ENCODE peak calls at places on chromosome 1, in five cellular contexts. L is IMR-90, C is A549, X is HCT116, Y is GM12878. A is an unnamed sample.

GRCh38 chr1:218917646-218918045 is 256.0 kb upstream of the LYPLAL1 start:
- DNase-seq in C (no peak), L (peak), X (no peak), Y (no peak), A (no peak)

GRCh38 chr1:21541835-21542234 is 32.6 kb downstream of the ALPL start:
- DNase-seq in X (no peak), C (no peak), L (peak), Y (no peak), A (no peak)

GRCh38 chr1:240597153-240597745 is 14.7 kb downstream of the GREM2 start:
- DNase-seq in C (peak), L (no peak), X (no peak), Y (no peak), A (no peak)

GRCh38 chr1:8073116-8073855 is 47.2 kb upstream of the ERRFI1 start:
- DNase-seq in C (no peak), Y (no peak), X (no peak), L (no peak), A (no peak)

GRCh38 chr1:30386145-30386926 is 337.0 kb downstream of the MATN1 start:
- DNase-seq in L (no peak), X (no peak), C (no peak), Y (no peak), A (no peak)

GRCh38 chr1:246280551-246280950 is 226.5 kb downstream of the SMYD3 start:
- DNase-seq in Y (no peak), X (peak), L (peak), C (peak), A (no peak)

GRCh38 chr1:174841747-174842146 is 158.0 kb upstream of the CACYBP start:
- DNase-seq in C (no peak), L (no peak), X (no peak), Y (no peak), A (no peak)

GRCh38 chr1:208528577-208529240 is 284.5 kb upstream of the PLXNA2 start:
- DNase-seq in C (no peak), X (no peak), L (no peak), Y (no peak), A (peak)

GRCh38 chr1:64956733-64957441 is 9.5 kb downstream of the JAK1 start:
- DNase-seq in L (no peak), Y (peak), X (no peak), C (no peak), A (no peak)

GRCh38 chr1:203628185-203628996 is 1.8 kb downstream of the ATP2B4 start:
- DNase-seq in C (no peak), Y (no peak), L (peak), X (no peak), A (peak)

GRCh38 chr1:58250587-58250948 is 296.0 kb downstream of the OMA1 start:
- DNase-seq in X (no peak), Y (no peak), C (no peak), L (no peak), A (no peak)

GRCh38 chr1:189899686-189900495 is 577.8 kb downstream of the BRINP3 start:
- DNase-seq in X (no peak), L (no peak), Y (no peak), C (no peak), A (no peak)

GRCh38 chr1:240285541-240285940 is 193.9 kb downstream of the FMN2 start:
- DNase-seq in L (peak), C (no peak), X (no peak), Y (no peak), A (no peak)

GRCh38 chr1:159832309-159832708 is 5.6 kb downstream of the SLAMF8 start:
- DNase-seq in L (no peak), C (no peak), Y (no peak), X (no peak), A (no peak)

GRCh38 chr1:15799928-15800835 is 7.3 kb downstream of the UQCRHL start:
- DNase-seq in X (peak), Y (no peak), L (peak), C (peak), A (peak)

GRCh38 chr1:25167269-25168192 is 64.8 kb downstream of the SYF2 start:
- DNase-seq in C (peak), X (peak), L (no peak), Y (no peak), A (no peak)

GRCh38 chr1:24910751-24911650 is 19.1 kb downstream of the RUNX3 start:
- DNase-seq in Y (no peak), X (no peak), L (peak), C (peak), A (peak)

GRCh38 chr1:21842606-21843162 is 30.6 kb downstream of the LDLRAD2 start:
- DNase-seq in L (no peak), Y (no peak), C (no peak), X (no peak), A (no peak)

GRCh38 chr1:239067058-239067457 is 319.3 kb upstream of the CHRM3 start:
- DNase-seq in C (no peak), L (no peak), Y (no peak), X (no peak), A (no peak)

GRCh38 chr1:192159034-192159433 is 772 bp downstream of the RGS18 start:
- DNase-seq in X (no peak), L (no peak), C (no peak), Y (no peak), A (no peak)

GRCh38 chr1:235954306-235955283 is 87.9 kb upstream of the LYST start:
- DNase-seq in L (peak), C (no peak), X (no peak), Y (peak), A (no peak)

GRCh38 chr1:36663772-36664430 is 181.2 kb upstream of the CSF3R start:
- DNase-seq in X (no peak), L (no peak), C (no peak), Y (no peak), A (no peak)

GRCh38 chr1:3037281-3038040 is 16.2 kb downstream of the ACTRT2 start:
- DNase-seq in Y (no peak), L (no peak), X (no peak), C (no peak), A (no peak)

GRCh38 chr1:193726722-193727121 is 540.3 kb upstream of the B3GALT2 start:
- DNase-seq in L (no peak), X (no peak), C (no peak), Y (no peak), A (no peak)

GRCh38 chr1:228848406-228848805 is 113.1 kb downstream of the RHOU start:
- DNase-seq in Y (no peak), X (no peak), L (no peak), C (no peak), A (no peak)

GRCh38 chr1:222654849-222655248 is 37.0 kb downstream of the MIA3 start:
- DNase-seq in Y (peak), X (no peak), C (no peak), L (no peak), A (no peak)

GRCh38 chr1:203017707-203018106 is 8.6 kb upstream of the PPFIA4 start:
- DNase-seq in L (no peak), X (no peak), C (no peak), Y (no peak), A (no peak)

GRCh38 chr1:53278294-53278693 is 40.0 kb upstream of the MAGOH start:
- DNase-seq in C (peak), L (peak), X (no peak), Y (no peak), A (peak)

GRCh38 chr1:13224480-13225060 is 1.4 kb downstream of the PRAMEF18 start:
- DNase-seq in Y (no peak), C (no peak), X (no peak), L (no peak), A (no peak)

DNA sequence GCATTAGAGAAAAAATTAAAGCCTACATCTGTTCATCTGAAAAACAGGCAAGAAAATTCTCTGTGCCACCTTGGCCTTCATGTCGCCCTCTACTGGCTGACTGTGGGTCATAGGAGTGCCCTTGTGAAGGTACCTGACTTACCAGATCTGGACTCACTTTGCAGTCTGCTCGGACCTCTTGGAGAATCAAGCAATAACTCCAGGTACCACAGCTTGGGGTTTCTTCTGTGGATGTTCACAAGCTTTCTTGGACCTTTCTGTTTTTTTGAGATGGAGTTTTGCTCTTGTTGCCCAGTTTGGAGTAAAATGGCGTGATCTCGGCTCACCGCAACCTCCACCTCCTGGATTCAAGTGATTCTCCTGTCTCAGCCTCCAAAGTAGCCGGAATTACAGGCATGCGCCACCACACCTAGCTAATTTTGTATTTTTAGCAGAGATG is 2.4 kb upstream of the PRAMEF18 start:
- DNase-seq in C (peak), L (no peak), X (peak), Y (no peak), A (no peak)
- TF ChIP-seq CEBPB in C (no peak), L (no peak), X (no peak), Y (no peak), A (no peak)

DNA sequence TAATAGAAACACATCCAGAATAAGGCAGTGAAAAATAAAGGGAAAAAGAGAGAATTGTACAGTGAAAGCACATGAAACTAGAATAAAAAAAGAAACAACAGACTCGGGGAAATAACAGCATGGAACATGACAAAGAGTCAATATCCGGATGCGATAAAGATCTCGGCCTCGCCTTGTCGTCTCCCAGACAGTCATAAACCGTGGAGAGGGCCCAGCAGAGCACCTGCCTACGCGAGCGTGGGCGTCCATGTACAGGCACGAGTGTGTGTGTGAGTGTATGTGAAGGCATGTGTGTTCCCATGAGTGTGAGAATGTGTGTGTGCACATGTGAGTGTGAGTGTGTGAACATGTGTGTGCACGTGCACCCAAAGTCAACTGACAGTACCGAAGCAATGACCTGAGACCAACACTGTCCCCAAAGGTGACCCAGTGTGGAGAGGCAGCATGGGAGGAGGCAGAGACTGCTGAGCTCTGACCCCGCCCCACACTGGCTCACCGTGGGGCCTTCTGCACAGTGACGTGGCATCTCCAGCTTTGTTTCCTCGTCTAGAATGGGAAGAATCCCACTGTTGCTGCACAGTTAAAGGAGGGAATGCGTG is 303.6 kb downstream of the NPHP4 start:
- DNase-seq in X (no peak), L (no peak), C (no peak), Y (no peak), A (no peak)
- TF ChIP-seq CEBPB in X (no peak), L (no peak), C (no peak), Y (no peak), A (no peak)

DNA sequence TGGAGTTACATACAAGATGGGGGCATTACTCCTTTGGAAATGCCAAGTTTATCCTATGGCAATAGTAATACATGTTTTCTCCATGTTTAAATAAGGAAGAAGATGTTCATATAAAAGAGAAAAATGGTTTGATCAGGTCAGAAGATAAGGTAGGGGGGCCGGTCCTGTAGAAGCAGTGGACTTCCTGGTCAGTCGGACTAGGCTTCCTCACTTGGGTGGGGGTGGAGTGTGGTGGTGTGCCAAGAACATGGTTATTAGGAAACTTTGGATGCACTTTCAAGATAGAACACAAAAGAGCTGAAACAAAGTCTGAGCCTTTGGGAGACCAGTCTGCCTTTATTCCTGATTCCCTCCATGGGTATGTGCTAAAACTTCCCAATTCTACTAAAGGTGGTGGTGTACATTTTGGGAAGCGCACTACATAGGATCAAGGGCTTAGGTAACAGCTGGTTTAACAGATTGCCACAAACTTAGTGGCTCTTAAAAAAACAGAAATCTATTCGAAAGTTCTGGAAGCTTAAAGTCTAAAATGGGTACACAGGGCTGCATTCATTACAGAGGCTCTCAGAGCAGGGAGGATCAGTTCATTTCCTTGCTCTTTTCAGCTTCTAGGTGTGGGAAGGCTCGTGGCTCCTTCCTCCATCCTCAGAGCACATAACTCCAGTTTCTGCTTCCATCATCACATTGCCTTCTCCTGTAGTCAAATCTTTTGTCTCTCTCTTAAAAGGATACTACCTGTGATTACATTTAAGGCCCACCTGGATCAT is 64.6 kb downstream of the KDM1A start:
- DNase-seq in Y (no peak), L (no peak), C (no peak), X (no peak), A (no peak)
- TF ChIP-seq CEBPB in Y (no peak), L (no peak), C (no peak), X (no peak), A (no peak)

GRCh38 chr1:91507330-91507729 is 6.7 kb downstream of the CDC7 start:
- DNase-seq in Y (no peak), X (no peak), C (no peak), L (no peak), A (no peak)

GRCh38 chr1:91510754-91511153 is 10.1 kb downstream of the CDC7 start:
- DNase-seq in X (no peak), C (no peak), Y (no peak), L (no peak), A (no peak)

GRCh38 chr1:91515994-91516393 is 15.3 kb downstream of the CDC7 start:
- DNase-seq in L (no peak), Y (no peak), C (no peak), X (no peak), A (no peak)

GRCh38 chr1:91513160-91513559 is 12.5 kb downstream of the CDC7 start:
- DNase-seq in L (peak), X (no peak), C (no peak), Y (no peak), A (no peak)

DNA sequence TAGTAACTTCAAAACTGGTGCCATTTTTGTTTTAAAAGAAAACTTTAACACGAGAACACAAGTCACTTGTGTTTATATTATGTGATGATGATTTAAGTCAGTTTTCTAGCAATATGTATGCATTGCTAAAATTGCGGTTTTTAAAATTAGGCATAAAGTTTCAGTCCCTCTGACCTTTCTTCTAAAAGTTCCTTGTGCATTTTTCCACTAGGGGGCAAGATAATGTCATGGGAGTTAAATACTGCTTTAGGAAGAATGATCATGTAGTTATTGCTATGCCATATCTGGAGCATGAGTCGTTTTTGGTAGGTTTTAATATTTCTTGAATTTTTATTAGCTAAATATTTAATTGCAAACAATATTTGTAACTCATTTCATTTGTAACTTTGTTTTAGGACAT is 10.7 kb downstream of the CDC7 start:
- DNase-seq in C (peak), Y (no peak), L (peak), X (peak), A (no peak)
- TF ChIP-seq CEBPB in C (no peak), Y (no peak), L (no peak), X (no peak), A (no peak)

GRCh38 chr1:67441183-67441582 is 11.0 kb upstream of the SERBP1 start:
- DNase-seq in C (no peak), L (peak), Y (no peak), X (no peak), A (no peak)
- TF ChIP-seq CEBPB in C (no peak), L (no peak), Y (no peak), X (no peak), A (no peak)

DNA sequence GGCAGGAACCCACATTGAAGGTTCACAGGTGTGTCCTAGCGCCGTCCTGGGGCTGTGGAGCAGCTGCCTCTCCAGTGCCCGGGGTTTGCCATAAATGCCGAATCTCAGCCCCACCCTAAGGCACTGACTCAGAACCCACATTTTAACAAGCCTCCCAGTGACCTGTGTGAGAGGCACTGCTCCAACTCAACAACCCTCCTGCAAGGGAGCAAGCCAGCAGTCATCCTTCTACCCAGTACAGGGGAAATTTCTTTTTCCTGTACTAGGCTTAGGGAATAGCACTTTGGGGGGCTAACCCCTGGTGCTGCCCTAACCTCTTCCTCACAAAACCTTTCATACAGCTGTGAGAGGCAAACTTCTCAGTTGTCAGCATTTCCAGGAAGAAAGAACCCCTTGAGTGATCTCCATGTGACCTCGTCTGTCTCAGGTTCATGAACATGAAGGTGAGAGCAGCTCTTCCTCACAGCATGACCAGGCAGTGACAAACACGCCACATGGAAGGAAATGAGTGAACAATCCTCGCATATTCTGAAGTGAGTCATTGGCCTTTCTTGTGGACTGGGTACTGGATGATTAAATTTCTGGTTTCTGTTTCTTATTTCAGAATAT is 11.4 kb upstream of the BCAR3 start:
- DNase-seq in C (peak), X (peak), L (peak), Y (peak), A (no peak)
- TF ChIP-seq CEBPB in C (no peak), X (no peak), L (no peak), Y (no peak), A (no peak)

GRCh38 chr1:40901886-40902633 is 39.9 kb upstream of the CITED4 start:
- DNase-seq in Y (no peak), X (peak), C (peak), L (peak), A (no peak)
- TF ChIP-seq CEBPB in Y (no peak), X (no peak), C (no peak), L (no peak), A (no peak)